ENCODE peak calls at places on chromosomes 3 and 15, in five cellular contexts. One of them, this sample, is unnamed.

GRCh38 chr3:46946856-46947544 is 29.5 kb downstream of the CCDC12 start:
- DNase-seq in HCT116: no peak
- DNase-seq in astrocyte of the spinal cord: no peak
- DNase-seq in pancreas: peak
- DNase-seq in fibroblast of the aortic adventitia: no peak
- DNase-seq in this sample: no peak

GRCh38 chr3:133256787-133257483 is 142.9 kb upstream of the BFSP2 start:
- DNase-seq in HCT116: no peak
- DNase-seq in pancreas: no peak
- DNase-seq in astrocyte of the spinal cord: no peak
- DNase-seq in fibroblast of the aortic adventitia: no peak
- DNase-seq in this sample: no peak

GRCh38 chr3:114649331-114649730 is 355.5 kb downstream of the TIGIT start:
- DNase-seq in fibroblast of the aortic adventitia: peak
- DNase-seq in HCT116: peak
- DNase-seq in astrocyte of the spinal cord: peak
- DNase-seq in pancreas: no peak
- DNase-seq in this sample: no peak

GRCh38 chr3:11903047-11903446 is 56.4 kb upstream of the TAMM41 start:
- DNase-seq in astrocyte of the spinal cord: no peak
- DNase-seq in HCT116: no peak
- DNase-seq in pancreas: no peak
- DNase-seq in fibroblast of the aortic adventitia: no peak
- DNase-seq in this sample: no peak

GRCh38 chr3:140244893-140245292 is 309.9 kb downstream of the CLSTN2 start:
- DNase-seq in astrocyte of the spinal cord: no peak
- DNase-seq in fibroblast of the aortic adventitia: no peak
- DNase-seq in pancreas: no peak
- DNase-seq in HCT116: no peak
- DNase-seq in this sample: no peak

GRCh38 chr3:159668461-159668860 is 320.2 kb upstream of the IL12A start:
- DNase-seq in pancreas: no peak
- DNase-seq in HCT116: no peak
- DNase-seq in fibroblast of the aortic adventitia: no peak
- DNase-seq in astrocyte of the spinal cord: no peak
- DNase-seq in this sample: no peak

GRCh38 chr15:95799286-95800187 is 531.0 kb upstream of the NR2F2 start:
- DNase-seq in pancreas: no peak
- DNase-seq in astrocyte of the spinal cord: peak
- DNase-seq in HCT116: no peak
- DNase-seq in fibroblast of the aortic adventitia: peak
- DNase-seq in this sample: peak

GRCh38 chr3:187978433-187979011 is 175.4 kb upstream of the LPP start:
- DNase-seq in astrocyte of the spinal cord: no peak
- DNase-seq in fibroblast of the aortic adventitia: no peak
- DNase-seq in HCT116: no peak
- DNase-seq in pancreas: no peak
- DNase-seq in this sample: no peak

GRCh38 chr3:39141211-39141995 is 12.0 kb downstream of the CSRNP1 start:
- DNase-seq in pancreas: peak
- DNase-seq in astrocyte of the spinal cord: no peak
- DNase-seq in fibroblast of the aortic adventitia: peak
- DNase-seq in HCT116: no peak
- DNase-seq in this sample: no peak

GRCh38 chr3:48022178-48022577 is 6.0 kb upstream of the MAP4 start:
- DNase-seq in fibroblast of the aortic adventitia: no peak
- DNase-seq in astrocyte of the spinal cord: no peak
- DNase-seq in HCT116: no peak
- DNase-seq in pancreas: no peak
- DNase-seq in this sample: no peak

GRCh38 chr15:41115652-41116115 is 396 bp downstream of the INO80 start:
- DNase-seq in fibroblast of the aortic adventitia: peak
- DNase-seq in HCT116: peak
- DNase-seq in astrocyte of the spinal cord: no peak
- DNase-seq in pancreas: peak
- DNase-seq in this sample: no peak

GRCh38 chr15:99275525-99276128 is 24.3 kb downstream of the LRRC28 start:
- DNase-seq in astrocyte of the spinal cord: no peak
- DNase-seq in fibroblast of the aortic adventitia: no peak
- DNase-seq in HCT116: no peak
- DNase-seq in pancreas: no peak
- DNase-seq in this sample: no peak

GRCh38 chr3:186024210-186024609 is 84.7 kb downstream of the ETV5 start:
- DNase-seq in HCT116: no peak
- DNase-seq in astrocyte of the spinal cord: peak
- DNase-seq in pancreas: no peak
- DNase-seq in fibroblast of the aortic adventitia: peak
- DNase-seq in this sample: no peak

GRCh38 chr3:46406786-46407611 is at the start of the genes CCR5AS and CCRL2:
- DNase-seq in pancreas: peak
- DNase-seq in astrocyte of the spinal cord: peak
- DNase-seq in HCT116: no peak
- DNase-seq in fibroblast of the aortic adventitia: peak
- DNase-seq in this sample: no peak

GRCh38 chr3:131036986-131037385 is 10.3 kb downstream of the NEK11 start:
- DNase-seq in fibroblast of the aortic adventitia: no peak
- DNase-seq in astrocyte of the spinal cord: peak
- DNase-seq in pancreas: no peak
- DNase-seq in HCT116: no peak
- DNase-seq in this sample: no peak

GRCh38 chr15:35633677-35634076 is 87.7 kb upstream of the DPH6 start:
- DNase-seq in HCT116: no peak
- DNase-seq in pancreas: no peak
- DNase-seq in astrocyte of the spinal cord: no peak
- DNase-seq in fibroblast of the aortic adventitia: no peak
- DNase-seq in this sample: no peak

GRCh38 chr3:44674211-44674610 is 25.7 kb downstream of the ZNF35 start:
- DNase-seq in astrocyte of the spinal cord: no peak
- DNase-seq in HCT116: no peak
- DNase-seq in fibroblast of the aortic adventitia: no peak
- DNase-seq in pancreas: no peak
- DNase-seq in this sample: no peak

GRCh38 chr3:186976802-186977201 is 46.5 kb downstream of the ST6GAL1 start:
- DNase-seq in astrocyte of the spinal cord: no peak
- DNase-seq in HCT116: no peak
- DNase-seq in pancreas: no peak
- DNase-seq in fibroblast of the aortic adventitia: no peak
- DNase-seq in this sample: no peak

GRCh38 chr3:52215351-52215750 is 10.1 kb downstream of the TLR9 start:
- DNase-seq in fibroblast of the aortic adventitia: no peak
- DNase-seq in astrocyte of the spinal cord: no peak
- DNase-seq in HCT116: no peak
- DNase-seq in pancreas: no peak
- DNase-seq in this sample: no peak

GRCh38 chr15:99476413-99477222 is 89.2 kb upstream of the MEF2A start:
- DNase-seq in HCT116: no peak
- DNase-seq in pancreas: no peak
- DNase-seq in fibroblast of the aortic adventitia: peak
- DNase-seq in astrocyte of the spinal cord: peak
- DNase-seq in this sample: peak

GRCh38 chr15:37978231-37978630 is 43.8 kb downstream of the TMCO5A start:
- DNase-seq in fibroblast of the aortic adventitia: no peak
- DNase-seq in HCT116: no peak
- DNase-seq in pancreas: no peak
- DNase-seq in astrocyte of the spinal cord: no peak
- DNase-seq in this sample: no peak

GRCh38 chr3:189331002-189331418 is 159.2 kb downstream of the TPRG1 start:
- DNase-seq in astrocyte of the spinal cord: peak
- DNase-seq in pancreas: no peak
- DNase-seq in fibroblast of the aortic adventitia: no peak
- DNase-seq in HCT116: no peak
- DNase-seq in this sample: no peak

GRCh38 chr15:99613481-99613880 is 47.7 kb downstream of the MEF2A start:
- DNase-seq in astrocyte of the spinal cord: no peak
- DNase-seq in HCT116: no peak
- DNase-seq in fibroblast of the aortic adventitia: no peak
- DNase-seq in pancreas: no peak
- DNase-seq in this sample: no peak

GRCh38 chr3:12316721-12317351 is 28.0 kb downstream of the PPARG start:
- DNase-seq in fibroblast of the aortic adventitia: no peak
- DNase-seq in astrocyte of the spinal cord: no peak
- DNase-seq in pancreas: no peak
- DNase-seq in HCT116: no peak
- DNase-seq in this sample: no peak

GRCh38 chr3:16290007-16290826 is 25.2 kb downstream of the OXNAD1 start:
- DNase-seq in pancreas: no peak
- DNase-seq in HCT116: peak
- DNase-seq in astrocyte of the spinal cord: peak
- DNase-seq in fibroblast of the aortic adventitia: peak
- DNase-seq in this sample: no peak

GRCh38 chr3:47347217-47347801 is 33.5 kb upstream of the PTPN23 start:
- DNase-seq in pancreas: no peak
- DNase-seq in fibroblast of the aortic adventitia: peak
- DNase-seq in astrocyte of the spinal cord: peak
- DNase-seq in HCT116: no peak
- DNase-seq in this sample: peak

GRCh38 chr3:9976736-9977709 is 9.6 kb downstream of the EMC3 start:
- DNase-seq in fibroblast of the aortic adventitia: peak
- DNase-seq in HCT116: peak
- DNase-seq in pancreas: peak
- DNase-seq in astrocyte of the spinal cord: peak
- DNase-seq in this sample: peak

GRCh38 chr3:2099028-2099671 is 484 bp downstream of the CNTN4 start:
- DNase-seq in astrocyte of the spinal cord: no peak
- DNase-seq in fibroblast of the aortic adventitia: no peak
- DNase-seq in HCT116: no peak
- DNase-seq in pancreas: peak
- DNase-seq in this sample: no peak

GRCh38 chr15:90529008-90529368 is 735 bp upstream of the CRTC3 start:
- DNase-seq in HCT116: no peak
- DNase-seq in fibroblast of the aortic adventitia: no peak
- DNase-seq in astrocyte of the spinal cord: no peak
- DNase-seq in pancreas: no peak
- DNase-seq in this sample: no peak
- H3K4me3 ChIP-seq in HCT116: peak
- H3K4me3 ChIP-seq in fibroblast of the aortic adventitia: no peak
- H3K4me3 ChIP-seq in astrocyte of the spinal cord: peak
- H3K4me3 ChIP-seq in pancreas: no peak
- H3K4me3 ChIP-seq in this sample: peak

GRCh38 chr3:37435572-37435971 is 261.2 kb upstream of the LRRFIP2 start:
- DNase-seq in pancreas: no peak
- DNase-seq in astrocyte of the spinal cord: no peak
- DNase-seq in fibroblast of the aortic adventitia: no peak
- DNase-seq in HCT116: no peak
- DNase-seq in this sample: no peak
- TF ChIP-seq CTCF in pancreas: no peak
- TF ChIP-seq CTCF in astrocyte of the spinal cord: no peak
- TF ChIP-seq CTCF in fibroblast of the aortic adventitia: no peak
- TF ChIP-seq CTCF in HCT116: no peak
- TF ChIP-seq CTCF in this sample: no peak

DNA sequence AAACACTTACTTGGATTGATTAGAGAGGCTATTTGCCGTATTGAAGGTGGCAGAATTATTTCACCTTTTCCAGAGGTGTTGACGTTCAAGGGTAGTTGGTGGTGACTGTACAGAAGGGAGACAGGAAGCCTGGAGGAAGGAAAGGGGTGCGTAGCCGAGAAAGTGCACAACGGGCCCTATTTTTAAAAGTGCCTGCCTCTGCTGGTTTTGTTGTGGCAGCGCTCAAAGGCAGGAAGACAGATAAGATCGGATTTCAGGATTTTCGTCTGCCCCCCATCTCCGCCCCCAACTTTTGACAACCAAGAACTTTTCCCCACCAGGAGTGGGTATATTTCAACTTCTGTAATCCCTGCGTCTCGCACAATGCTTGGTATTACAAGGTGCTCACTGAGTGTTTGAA is 38.5 kb downstream of the SMAD3 start:
- DNase-seq in HCT116: no peak
- DNase-seq in fibroblast of the aortic adventitia: no peak
- DNase-seq in astrocyte of the spinal cord: no peak
- DNase-seq in pancreas: no peak
- DNase-seq in this sample: no peak
- H3K4me3 ChIP-seq in HCT116: no peak
- H3K4me3 ChIP-seq in fibroblast of the aortic adventitia: no peak
- H3K4me3 ChIP-seq in astrocyte of the spinal cord: no peak
- H3K4me3 ChIP-seq in pancreas: no peak
- H3K4me3 ChIP-seq in this sample: no peak

GRCh38 chr3:25532763-25533162 is 104.7 kb downstream of the RARB start:
- DNase-seq in HCT116: peak
- DNase-seq in astrocyte of the spinal cord: no peak
- DNase-seq in pancreas: no peak
- DNase-seq in fibroblast of the aortic adventitia: no peak
- DNase-seq in this sample: no peak
- TF ChIP-seq CTCF in HCT116: peak
- TF ChIP-seq CTCF in astrocyte of the spinal cord: peak
- TF ChIP-seq CTCF in pancreas: peak
- TF ChIP-seq CTCF in fibroblast of the aortic adventitia: peak
- TF ChIP-seq CTCF in this sample: peak

GRCh38 chr3:195802795-195803194 is 8.9 kb downstream of the MUC4 start:
- DNase-seq in HCT116: no peak
- DNase-seq in fibroblast of the aortic adventitia: peak
- DNase-seq in pancreas: no peak
- DNase-seq in astrocyte of the spinal cord: no peak
- DNase-seq in this sample: no peak
- H3K4me3 ChIP-seq in HCT116: no peak
- H3K4me3 ChIP-seq in fibroblast of the aortic adventitia: peak
- H3K4me3 ChIP-seq in pancreas: no peak
- H3K4me3 ChIP-seq in astrocyte of the spinal cord: no peak
- H3K4me3 ChIP-seq in this sample: no peak

GRCh38 chr3:90092994-90093393 is 985.6 kb downstream of the EPHA3 start:
- DNase-seq in pancreas: no peak
- DNase-seq in astrocyte of the spinal cord: peak
- DNase-seq in fibroblast of the aortic adventitia: peak
- DNase-seq in HCT116: no peak
- DNase-seq in this sample: no peak

GRCh38 chr3:90091557-90091956 is 984.1 kb downstream of the EPHA3 start:
- DNase-seq in HCT116: no peak
- DNase-seq in astrocyte of the spinal cord: peak
- DNase-seq in fibroblast of the aortic adventitia: peak
- DNase-seq in pancreas: no peak
- DNase-seq in this sample: no peak
- TF ChIP-seq CTCF in HCT116: peak
- TF ChIP-seq CTCF in astrocyte of the spinal cord: peak
- TF ChIP-seq CTCF in fibroblast of the aortic adventitia: peak
- TF ChIP-seq CTCF in pancreas: no peak
- TF ChIP-seq CTCF in this sample: peak

This sample was measured in AG04449.